ENCODE peak calls at places on chromosomes 2 and 18, in four cellular contexts. X is K562, I is GM12878, L is HepG2. A is an unnamed sample.

GRCh38 chr2:146572598-146572997 is 1272.2 kb upstream of the ACVR2A start:
- DNase-seq in X (no peak), I (no peak), L (no peak), A (no peak)

GRCh38 chr18:78813898-78814297 is 165.7 kb upstream of the SALL3 start:
- DNase-seq in X (no peak), I (no peak), L (no peak), A (no peak)

GRCh38 chr18:9218052-9218451 is 81.5 kb downstream of the ANKRD12 start:
- DNase-seq in X (no peak), I (no peak), L (no peak), A (no peak)

GRCh38 chr2:38572167-38572566 is 30.6 kb downstream of the HNRNPLL start:
- DNase-seq in X (peak; percentile 21), I (no peak), L (no peak), A (no peak)

GRCh38 chr2:237594514-237594871 is 4.0 kb upstream of the RAB17 start:
- DNase-seq in X (no peak), I (no peak), L (peak; percentile 85), A (no peak)

GRCh38 chr2:118973542-118973951 is 31.6 kb downstream of the MARCO start:
- DNase-seq in X (no peak), I (no peak), L (no peak), A (no peak)

GRCh38 chr2:140526575-140526974 is 1604.2 kb downstream of the LRP1B start:
- DNase-seq in X (no peak), I (no peak), L (no peak), A (no peak)

GRCh38 chr2:8424997-8425900 is 256.6 kb upstream of the ID2 start:
- DNase-seq in X (no peak), I (peak; percentile 69), L (no peak), A (no peak)

GRCh38 chr2:43426305-43427031 is 169.4 kb downstream of the THADA start:
- DNase-seq in X (peak; percentile 72), I (peak; percentile 96), L (peak; percentile 94), A (peak; percentile 37)

GRCh38 chr2:120421126-120421829 is 75.3 kb downstream of the INHBB start:
- DNase-seq in X (no peak), I (no peak), L (no peak), A (no peak)

GRCh38 chr18:63267990-63268721 is 51.4 kb downstream of the BCL2 start:
- DNase-seq in X (no peak), I (no peak), L (no peak), A (no peak)

GRCh38 chr2:157929871-157930667 is 53.9 kb upstream of the ACVR1 start:
- DNase-seq in X (peak; percentile 41), I (no peak), L (no peak), A (no peak)

GRCh38 chr2:224182498-224182897 is 143.4 kb upstream of the SERPINE2 start:
- DNase-seq in X (no peak), I (no peak), L (no peak), A (no peak)

GRCh38 chr2:241862093-241862492 is 3.4 kb upstream of the PDCD1 start:
- DNase-seq in X (peak; percentile 47), I (no peak), L (no peak), A (no peak)

GRCh38 chr2:40202798-40203400 is 249.0 kb downstream of the SLC8A1 start:
- DNase-seq in X (no peak), I (no peak), L (no peak), A (no peak)

GRCh38 chr2:55842009-55842408 is 81.6 kb downstream of the EFEMP1 start:
- DNase-seq in X (no peak), I (no peak), L (no peak), A (no peak)

GRCh38 chr2:128464456-128464855 is 145.8 kb upstream of the HS6ST1 start:
- DNase-seq in X (no peak), I (no peak), L (no peak), A (no peak)

GRCh38 chr2:224099846-224100643 is 61.0 kb upstream of the SERPINE2 start:
- DNase-seq in X (no peak), I (no peak), L (no peak), A (no peak)

GRCh38 chr2:204260162-204260877 is 285.0 kb upstream of the PARD3B start:
- DNase-seq in X (peak; percentile 72), I (no peak), L (peak; percentile 77), A (no peak)

GRCh38 chr2:40435426-40436092 is 16.3 kb downstream of the SLC8A1 start:
- DNase-seq in X (no peak), I (no peak), L (no peak), A (no peak)

GRCh38 chr2:161681043-161681442 is 56.8 kb downstream of the SLC4A10 start:
- DNase-seq in X (no peak), I (no peak), L (no peak), A (no peak)

GRCh38 chr2:216115224-216115582 is 6.1 kb downstream of the XRCC5 start:
- DNase-seq in X (no peak), I (no peak), L (no peak), A (no peak)

GRCh38 chr2:60880633-60880987 is 764 bp upstream of the REL start:
- DNase-seq in X (no peak), I (no peak), L (no peak), A (no peak)

GRCh38 chr18:26656944-26657536 is 108.7 kb upstream of the KCTD1 start:
- DNase-seq in X (no peak), I (no peak), L (peak; percentile 6), A (peak; percentile 51)

GRCh38 chr2:235505210-235505741 is 11.4 kb downstream of the AGAP1 start:
- DNase-seq in X (peak; percentile 62), I (no peak), L (peak; percentile 85), A (no peak)

GRCh38 chr2:72638600-72639211 is 187.1 kb downstream of the EXOC6B start:
- DNase-seq in X (no peak), I (no peak), L (no peak), A (no peak)

GRCh38 chr2:136052374-136053362 is 65.3 kb downstream of the CXCR4 start:
- DNase-seq in X (no peak), I (no peak), L (no peak), A (no peak)

GRCh38 chr2:127454595-127455565 is 36.7 kb downstream of the PROC start:
- DNase-seq in X (no peak), I (no peak), L (peak; percentile 97), A (no peak)

GRCh38 chr2:69305712-69306611 is 81.1 kb downstream of the GFPT1 start:
- DNase-seq in X (no peak), I (no peak), L (no peak), A (no peak)

GRCh38 chr18:25862881-25863600 is 227.4 kb downstream of the SS18 start:
- DNase-seq in X (no peak), I (no peak), L (no peak), A (no peak)

GRCh38 chr2:169759987-169760386 is 26.4 kb downstream of the KLHL23 start:
- DNase-seq in X (no peak), I (no peak), L (no peak), A (no peak)

GRCh38 chr18:68397241-68398035 is 317.5 kb downstream of the TMX3 start:
- DNase-seq in X (no peak), I (no peak), L (no peak), A (no peak)

GRCh38 chr2:221931251-221931991 is 359.3 kb upstream of the EPHA4 start:
- DNase-seq in X (no peak), I (no peak), L (no peak), A (no peak)

GRCh38 chr2:10453899-10454298 is 5.8 kb upstream of the ODC1 start:
- DNase-seq in X (no peak), I (no peak), L (no peak), A (no peak)

GRCh38 chr2:10454505-10454904 is 6.4 kb upstream of the ODC1 start:
- DNase-seq in X (no peak), I (no peak), L (no peak), A (no peak)

GRCh38 chr2:10452956-10453885 is 5.1 kb upstream of the ODC1 start:
- DNase-seq in X (no peak), I (no peak), L (no peak), A (no peak)

GRCh38 chr2:10451819-10452218 is 3.7 kb upstream of the ODC1 start:
- DNase-seq in X (no peak), I (no peak), L (no peak), A (no peak)

GRCh38 chr2:10452334-10452733 is 4.2 kb upstream of the ODC1 start:
- DNase-seq in X (no peak), I (no peak), L (peak; percentile 72), A (no peak)
- TF ChIP-seq TAF1 in X (no peak), I (no peak), L (no peak), A (no peak)

GRCh38 chr2:73981081-73981968 is 3.4 kb upstream of the TET3 start:
- DNase-seq in X (peak; percentile 80), I (no peak), L (peak; percentile 25), A (peak; percentile 62)
- TF ChIP-seq TAF1 in X (peak; percentile 64), I (no peak), L (no peak), A (no peak)

GRCh38 chr2:65380243-65380642 is 52.2 kb downstream of the SPRED2 start:
- DNase-seq in X (no peak), I (no peak), L (no peak), A (no peak)

GRCh38 chr2:65383571-65384488 is 48.6 kb downstream of the SPRED2 start:
- DNase-seq in X (peak; percentile 55), I (no peak), L (no peak), A (no peak)

GRCh38 chr2:65382323-65382722 is 50.1 kb downstream of the SPRED2 start:
- DNase-seq in X (no peak), I (no peak), L (no peak), A (no peak)

GRCh38 chr2:65381607-65382032 is 50.8 kb downstream of the SPRED2 start:
- DNase-seq in X (no peak), I (no peak), L (no peak), A (no peak)

DNA sequence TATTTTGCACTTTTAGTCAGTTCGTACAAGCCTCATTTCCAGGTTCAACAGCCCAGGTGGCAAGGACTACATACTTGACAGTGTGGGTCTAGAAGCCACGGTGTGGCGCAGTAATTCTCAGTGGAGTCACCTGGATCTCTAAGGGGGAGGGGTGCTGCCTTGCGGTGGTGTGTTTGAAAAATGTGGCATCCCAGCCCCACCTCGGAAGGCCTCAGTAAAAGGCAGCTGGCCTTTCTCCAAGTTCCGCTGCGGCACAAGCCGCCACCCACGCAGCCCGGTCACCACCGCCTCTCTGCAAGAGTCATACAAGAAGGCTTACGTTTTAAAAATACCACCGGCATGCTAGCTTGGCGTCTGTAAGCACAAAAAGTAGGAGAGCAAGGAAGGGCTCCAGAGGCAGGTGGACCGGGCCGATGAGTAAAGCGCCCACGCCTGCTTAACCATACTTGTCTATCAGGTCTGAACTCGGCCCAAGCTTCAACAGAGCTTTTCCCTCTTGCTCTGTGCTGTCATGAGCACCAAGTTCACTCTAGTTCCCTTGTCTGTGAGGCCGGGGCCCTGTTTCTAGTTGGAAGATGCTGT is 49.5 kb downstream of the SPRED2 start:
- DNase-seq in X (peak; percentile 87), I (no peak), L (peak; percentile 86), A (peak; percentile 46)
- TF ChIP-seq TAF1 in X (no peak), I (no peak), L (no peak), A (peak; percentile 25)

DNA sequence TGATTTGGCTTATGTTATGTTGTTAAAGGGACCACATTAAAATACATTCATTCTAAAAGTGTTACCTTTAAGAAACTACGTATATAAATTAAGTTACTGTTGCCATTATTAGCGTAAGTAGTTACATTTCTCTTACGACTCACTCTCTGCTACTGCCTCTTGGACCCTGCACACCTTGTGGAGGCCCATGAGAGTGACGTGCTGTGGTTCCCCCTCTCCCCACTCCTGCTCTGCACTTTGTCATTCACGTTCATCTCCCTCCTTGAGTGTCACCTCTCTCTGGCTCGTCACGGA is 830 bp upstream of the MERTK start:
- DNase-seq in X (no peak), I (no peak), L (no peak), A (no peak)
- TF ChIP-seq TAF1 in X (no peak), I (no peak), L (no peak), A (no peak)

A was measured in GM12892.